ENCODE peak calls at places on chromosomes 3 and 15, in six cellular contexts. P is bronchial epithelial cell, E is fibroblast of pulmonary artery, S is upper lobe of right lung, C is sigmoid colon, L is endodermal cell. H is an unnamed sample.

GRCh38 chr3:137343283-137343682 is 385.5 kb downstream of the IL20RB start:
- DNase-seq in P (no peak), E (no peak), S (no peak), C (no peak), L (no peak), H (no peak)

GRCh38 chr3:129749692-129750091 is 143.2 kb upstream of the PLXND1 start:
- DNase-seq in P (peak), E (no peak), S (no peak), C (no peak), L (no peak), H (no peak)

GRCh38 chr3:19046440-19046839 is 101.9 kb upstream of the KCNH8 start:
- DNase-seq in P (no peak), E (peak), S (no peak), C (no peak), L (no peak), H (no peak)

GRCh38 chr15:66995257-66995656 is 70.1 kb upstream of the SMAD3 start:
- DNase-seq in P (peak), E (peak), S (no peak), C (no peak), L (no peak), H (peak)

GRCh38 chr3:40971191-40972168 is 227.8 kb upstream of the CTNNB1 start:
- DNase-seq in P (peak), E (peak), S (peak), C (peak), L (no peak), H (peak)

GRCh38 chr3:131501949-131502348 is 822 bp downstream of the MRPL3 start:
- DNase-seq in P (peak), E (no peak), S (no peak), C (no peak), L (no peak), H (peak)

GRCh38 chr3:195069501-195070251 is 201.3 kb downstream of the XXYLT1 start:
- DNase-seq in P (no peak), E (no peak), S (peak), C (peak), L (no peak), H (no peak)

GRCh38 chr3:130831716-130832400 is 62.0 kb upstream of the ATP2C1 start:
- DNase-seq in P (no peak), E (no peak), S (no peak), C (no peak), L (no peak), H (no peak)

GRCh38 chr3:135895734-135896121 is 69.8 kb upstream of the PPP2R3A start:
- DNase-seq in P (no peak), E (no peak), S (no peak), C (no peak), L (no peak), H (peak)

GRCh38 chr3:71565976-71566375 is 17.6 kb downstream of the FOXP1 start:
- DNase-seq in P (no peak), E (no peak), S (no peak), C (no peak), L (no peak), H (no peak)

GRCh38 chr3:29430558-29430971 is 149.7 kb downstream of the RBMS3 start:
- DNase-seq in P (no peak), E (peak), S (no peak), C (no peak), L (no peak), H (peak)

GRCh38 chr15:27327467-27328045 is 356.6 kb downstream of the GABRG3 start:
- DNase-seq in P (no peak), E (no peak), S (no peak), C (no peak), L (no peak), H (no peak)

GRCh38 chr3:67381667-67382272 is 272.6 kb downstream of the SUCLG2 start:
- DNase-seq in P (peak), E (peak), S (no peak), C (no peak), L (no peak), H (peak)

GRCh38 chr15:77499087-77499765 is 78.5 kb downstream of the HMG20A start:
- DNase-seq in P (no peak), E (no peak), S (no peak), C (no peak), L (no peak), H (no peak)

GRCh38 chr3:49671291-49672288 is 2.6 kb upstream of the APEH start:
- DNase-seq in P (peak), E (peak), S (peak), C (peak), L (peak), H (peak)

GRCh38 chr15:23647421-23648375 is at the start of gene MAGEL2:
- DNase-seq in P (no peak), E (peak), S (no peak), C (no peak), L (peak), H (no peak)

GRCh38 chr15:43998607-43999006 is 171.8 kb downstream of the WDR76 start:
- DNase-seq in P (peak), E (peak), S (no peak), C (no peak), L (no peak), H (peak)

GRCh38 chr15:91970142-91970541 is 116.6 kb downstream of the SLCO3A1 start:
- DNase-seq in P (no peak), E (peak), S (no peak), C (peak), L (no peak), H (peak)

GRCh38 chr3:101193957-101194356 is 126.4 kb downstream of the IMPG2 start:
- DNase-seq in P (peak), E (peak), S (no peak), C (no peak), L (no peak), H (peak)

GRCh38 chr15:61195116-61196002 is 33.7 kb downstream of the RORA start:
- DNase-seq in P (peak), E (peak), S (no peak), C (no peak), L (peak), H (peak)

GRCh38 chr15:76928231-76928630 is 3.3 kb upstream of the RCN2 start:
- DNase-seq in P (no peak), E (no peak), S (no peak), C (no peak), L (no peak), H (no peak)

GRCh38 chr3:188284455-188285212 is 130.7 kb downstream of the LPP start:
- DNase-seq in P (peak), E (no peak), S (no peak), C (no peak), L (no peak), H (no peak)

GRCh38 chr15:85792872-85793621 is 1.7 kb downstream of the KLHL25 start:
- DNase-seq in P (no peak), E (no peak), S (peak), C (no peak), L (no peak), H (no peak)

GRCh38 chr3:171157286-171157685 is 130.8 kb upstream of the SLC2A2 start:
- DNase-seq in P (no peak), E (peak), S (no peak), C (no peak), L (peak), H (no peak)

GRCh38 chr3:113339616-113340244 is 101.6 kb downstream of the CFAP44 start:
- DNase-seq in P (no peak), E (no peak), S (no peak), C (no peak), L (peak), H (no peak)

GRCh38 chr3:126493051-126493450 is 17.4 kb upstream of the ZXDC start:
- DNase-seq in P (no peak), E (no peak), S (no peak), C (no peak), L (no peak), H (no peak)

GRCh38 chr3:50605901-50606326 is 5.7 kb downstream of the CISH start:
- DNase-seq in P (peak), E (no peak), S (no peak), C (no peak), L (no peak), H (no peak)

GRCh38 chr3:71962561-71963240 is 177.8 kb upstream of the PROK2 start:
- DNase-seq in P (peak), E (peak), S (no peak), C (no peak), L (no peak), H (peak)

GRCh38 chr3:168443967-168444366 is 348.2 kb upstream of the GOLIM4 start:
- DNase-seq in P (no peak), E (no peak), S (no peak), C (no peak), L (no peak), H (no peak)

GRCh38 chr15:31458591-31458990 is 132.0 kb downstream of the KLF13 start:
- DNase-seq in P (no peak), E (no peak), S (peak), C (no peak), L (no peak), H (no peak)

GRCh38 chr3:182092662-182093262 is 381.0 kb downstream of the SOX2 start:
- DNase-seq in P (no peak), E (no peak), S (no peak), C (no peak), L (peak), H (no peak)

GRCh38 chr3:16923112-16923511 is 38.4 kb downstream of the PLCL2 start:
- DNase-seq in P (no peak), E (no peak), S (no peak), C (no peak), L (peak), H (no peak)

GRCh38 chr15:67196672-67197363 is 57.6 kb downstream of the AAGAB start:
- DNase-seq in P (peak), E (peak), S (no peak), C (no peak), L (no peak), H (peak)

GRCh38 chr3:12443781-12444522 is 40.3 kb upstream of the TSEN2 start:
- DNase-seq in P (no peak), E (no peak), S (no peak), C (peak), L (no peak), H (no peak)

GRCh38 chr3:162956711-162957110 is 1460.1 kb downstream of the OTOL1 start:
- DNase-seq in P (no peak), E (no peak), S (no peak), C (no peak), L (no peak), H (no peak)

GRCh38 chr15:67420137-67420536 is 100.8 kb upstream of the C15orf61 start:
- DNase-seq in P (no peak), E (no peak), S (no peak), C (no peak), L (no peak), H (no peak)

GRCh38 chr15:88650556-88650955 is 11.7 kb downstream of the ISG20 start:
- DNase-seq in P (no peak), E (no peak), S (no peak), C (peak), L (no peak), H (no peak)

GRCh38 chr15:66178531-66178910 is 75.0 kb downstream of the MEGF11 start:
- DNase-seq in P (no peak), E (no peak), S (no peak), C (peak), L (peak), H (no peak)

GRCh38 chr3:32442766-32443165 is 51.1 kb downstream of the CMTM7 start:
- DNase-seq in P (peak), E (no peak), S (no peak), C (no peak), L (no peak), H (no peak)

DNA sequence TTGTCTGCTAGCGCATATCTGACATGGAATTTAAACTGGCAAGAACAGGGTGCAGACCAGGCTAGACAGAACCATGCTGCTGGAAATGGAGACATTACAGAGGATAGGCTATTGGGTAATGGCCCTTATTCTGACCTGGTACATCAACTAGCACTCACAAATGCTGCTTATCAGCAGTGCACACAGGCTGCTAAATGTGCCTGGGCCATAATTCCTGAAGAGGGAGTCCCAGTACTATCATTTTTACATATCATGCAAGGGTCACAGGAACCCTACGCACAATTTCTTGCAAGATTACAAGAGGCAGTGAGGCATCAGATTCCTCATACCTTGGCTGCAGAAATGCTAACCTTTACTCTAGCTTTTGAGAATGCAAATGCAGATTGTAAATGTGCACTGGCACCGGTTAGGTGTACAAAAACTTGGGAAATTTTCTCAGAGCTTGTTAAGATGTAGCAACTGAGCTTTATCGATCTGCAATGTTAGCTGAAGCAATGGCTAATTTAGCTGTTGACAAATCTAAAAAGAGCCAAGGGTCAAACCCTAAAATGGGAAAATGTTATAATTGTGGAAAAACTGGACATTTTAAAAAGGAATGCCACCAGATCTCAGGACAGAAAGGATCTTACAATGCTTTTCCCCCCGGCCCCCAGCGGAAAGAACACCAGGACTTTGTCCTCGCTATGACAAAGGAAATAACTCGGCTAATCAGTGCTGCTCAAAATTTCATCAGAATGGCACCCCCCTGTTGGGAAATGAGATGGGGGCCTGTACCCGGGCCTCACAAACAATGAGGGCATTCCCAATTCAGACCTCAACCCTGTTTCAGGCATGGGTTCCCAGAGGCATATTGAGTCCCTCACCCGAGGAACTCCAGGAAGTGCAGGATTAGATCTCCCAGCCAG is 21.1 kb downstream of the CCRL2 start:
- DNase-seq in P (no peak), E (no peak), S (no peak), C (no peak), L (no peak), H (peak)
- TF ChIP-seq CTCF in P (no peak), E (no peak), S (no peak), C (no peak), L (no peak), H (no peak)

GRCh38 chr3:20069178-20069532 is 28.9 kb downstream of the KAT2B start:
- DNase-seq in P (no peak), E (no peak), S (no peak), C (no peak), L (no peak), H (no peak)
- H3K4me3 ChIP-seq in P (no peak), E (no peak), S (no peak), C (no peak), L (no peak), H (no peak)

GRCh38 chr3:61559108-61559731 is 2.2 kb upstream of the PTPRG start:
- DNase-seq in P (no peak), E (peak), S (no peak), C (no peak), L (no peak), H (peak)
- TF ChIP-seq CTCF in P (no peak), E (peak), S (no peak), C (no peak), L (peak), H (peak)

GRCh38 chr3:120181632-120182031 is 87.4 kb upstream of the GSK3B start:
- DNase-seq in P (no peak), E (no peak), S (no peak), C (no peak), L (no peak), H (no peak)

GRCh38 chr3:120182613-120183524 is 88.6 kb upstream of the GSK3B start:
- DNase-seq in P (peak), E (peak), S (no peak), C (no peak), L (no peak), H (peak)

GRCh38 chr3:120177151-120177550 is 82.9 kb upstream of the GSK3B start:
- DNase-seq in P (peak), E (peak), S (no peak), C (no peak), L (peak), H (peak)

GRCh38 chr3:120177907-120178306 is 83.7 kb upstream of the GSK3B start:
- DNase-seq in P (no peak), E (peak), S (no peak), C (no peak), L (peak), H (no peak)

GRCh38 chr3:120180731-120181412 is 86.6 kb upstream of the GSK3B start:
- DNase-seq in P (no peak), E (no peak), S (no peak), C (no peak), L (no peak), H (no peak)
- H3K4me3 ChIP-seq in P (no peak), E (no peak), S (no peak), C (no peak), L (no peak), H (no peak)

H was measured in fibroblast of the aortic adventitia.